ENCODE peak calls at places on chromosomes 2 and 18, in nine cellular contexts. O is kidney epithelial cell; Q is CD8-positive, alpha-beta T cell; H is GM23338; A is pancreas; M is cardiac muscle cell; Z is hepatocyte; U is body of pancreas; N is HFF-Myc. R is an unnamed sample.

GRCh38 chr2:12610314-12610713 is 106.4 kb upstream of the TRIB2 start:
- DNase-seq in O (no peak), Q (no peak), H (no peak), A (no peak), M (no peak), Z (no peak), U (no peak), N (no peak), R (no peak)

GRCh38 chr2:175002547-175003274 is 2.5 kb downstream of the CHN1 start:
- DNase-seq in O (no peak), Q (no peak), H (peak), A (no peak), M (no peak), Z (no peak), U (no peak), N (no peak), R (no peak)

GRCh38 chr2:10042301-10043161 is 819 bp upstream of the KLF11 start:
- DNase-seq in O (no peak), Q (no peak), H (peak), A (peak), M (peak), Z (peak), U (peak), N (no peak), R (peak)

GRCh38 chr2:41940715-41941114 is 107.1 kb upstream of the PKDCC start:
- DNase-seq in O (no peak), Q (no peak), H (no peak), A (no peak), M (peak), Z (no peak), U (no peak), N (no peak), R (no peak)

GRCh38 chr2:157246212-157247067 is 11.1 kb upstream of the GALNT5 start:
- DNase-seq in O (peak), Q (no peak), H (peak), A (no peak), M (peak), Z (peak), U (no peak), N (peak), R (peak)

GRCh38 chr2:61460168-61460567 is 10.7 kb downstream of the USP34 start:
- DNase-seq in O (peak), Q (no peak), H (no peak), A (no peak), M (peak), Z (no peak), U (no peak), N (peak), R (peak)

GRCh38 chr2:130823171-130823885 is 13.4 kb upstream of the ARHGEF4 start:
- DNase-seq in O (no peak), Q (no peak), H (no peak), A (no peak), M (no peak), Z (no peak), U (no peak), N (no peak), R (no peak)

GRCh38 chr2:97742381-97742847 is 29.0 kb downstream of the ZAP70 start:
- DNase-seq in O (no peak), Q (no peak), H (no peak), A (no peak), M (no peak), Z (no peak), U (no peak), N (no peak), R (no peak)

GRCh38 chr18:13264091-13264777 is 45.7 kb downstream of the LDLRAD4 start:
- DNase-seq in O (no peak), Q (no peak), H (no peak), A (no peak), M (peak), Z (peak), U (peak), N (no peak), R (no peak)

GRCh38 chr2:33763671-33764310 is 164.7 kb upstream of the FAM98A start:
- DNase-seq in O (no peak), Q (no peak), H (no peak), A (no peak), M (no peak), Z (no peak), U (no peak), N (no peak), R (no peak)

GRCh38 chr2:2229898-2230817 is 100.9 kb downstream of the MYT1L start:
- DNase-seq in O (no peak), Q (no peak), H (no peak), A (peak), M (no peak), Z (no peak), U (peak), N (no peak), R (no peak)

GRCh38 chr2:96399342-96400048 is 63.9 kb downstream of the NCAPH start:
- DNase-seq in O (no peak), Q (no peak), H (peak), A (no peak), M (no peak), Z (no peak), U (no peak), N (no peak), R (no peak)

GRCh38 chr2:108330971-108331370 is 42.3 kb downstream of the SULT1C2 start:
- DNase-seq in O (no peak), Q (no peak), H (no peak), A (no peak), M (peak), Z (no peak), U (no peak), N (no peak), R (peak)

GRCh38 chr2:43269074-43269572 is 42.7 kb upstream of the ZFP36L2 start:
- DNase-seq in O (peak), Q (no peak), H (no peak), A (peak), M (peak), Z (peak), U (peak), N (peak), R (peak)

GRCh38 chr2:98487806-98488189 is 43.1 kb downstream of the INPP4A start:
- DNase-seq in O (no peak), Q (no peak), H (peak), A (no peak), M (peak), Z (peak), U (peak), N (no peak), R (no peak)

GRCh38 chr2:42046819-42047487 is 868 bp upstream of the PKDCC start:
- DNase-seq in O (no peak), Q (no peak), H (peak), A (no peak), M (peak), Z (peak), U (no peak), N (no peak), R (peak)

GRCh38 chr18:49915352-49915751 is 102.0 kb upstream of the ACAA2 start:
- DNase-seq in O (no peak), Q (no peak), H (peak), A (no peak), M (no peak), Z (no peak), U (no peak), N (no peak), R (no peak)

GRCh38 chr18:35182151-35182550 is 58.7 kb upstream of the ZNF397 start:
- DNase-seq in O (no peak), Q (no peak), H (no peak), A (no peak), M (no peak), Z (no peak), U (no peak), N (no peak), R (no peak)

GRCh38 chr2:223044092-223044836 is 7.7 kb upstream of the KCNE4 start:
- DNase-seq in O (no peak), Q (no peak), H (no peak), A (no peak), M (no peak), Z (peak), U (no peak), N (no peak), R (peak)

GRCh38 chr2:98086491-98087446 is at the start of gene VWA3B:
- DNase-seq in O (no peak), Q (no peak), H (peak), A (peak), M (peak), Z (peak), U (peak), N (peak), R (peak)

GRCh38 chr2:67251741-67252140 is 145.4 kb upstream of the ETAA1 start:
- DNase-seq in O (no peak), Q (no peak), H (no peak), A (no peak), M (no peak), Z (no peak), U (no peak), N (no peak), R (no peak)

GRCh38 chr18:80157708-80158343 is 48.8 kb downstream of the ADNP2 start:
- DNase-seq in O (peak), Q (peak), H (peak), A (peak), M (peak), Z (peak), U (peak), N (no peak), R (peak)

GRCh38 chr2:120794716-120795115 is 59.0 kb downstream of the GLI2 start:
- DNase-seq in O (no peak), Q (no peak), H (no peak), A (no peak), M (peak), Z (no peak), U (no peak), N (no peak), R (peak)

GRCh38 chr18:57737661-57738060 is 65.5 kb downstream of the ATP8B1 start:
- DNase-seq in O (peak), Q (no peak), H (no peak), A (peak), M (peak), Z (peak), U (peak), N (peak), R (peak)

GRCh38 chr18:21262979-21263378 is 20.9 kb downstream of the GREB1L start:
- DNase-seq in O (no peak), Q (no peak), H (peak), A (no peak), M (no peak), Z (no peak), U (no peak), N (no peak), R (no peak)

GRCh38 chr18:27860701-27861107 is 316.2 kb downstream of the CDH2 start:
- DNase-seq in O (peak), Q (no peak), H (no peak), A (no peak), M (peak), Z (no peak), U (no peak), N (no peak), R (peak)

GRCh38 chr2:113876503-113877387 is 13.1 kb upstream of the ACTR3 start:
- DNase-seq in O (peak), Q (peak), H (peak), A (peak), M (peak), Z (peak), U (peak), N (no peak), R (no peak)

GRCh38 chr18:3450358-3451107 is 561 bp downstream of the TGIF1 start:
- DNase-seq in O (no peak), Q (peak), H (no peak), A (peak), M (peak), Z (peak), U (peak), N (no peak), R (peak)

DNA sequence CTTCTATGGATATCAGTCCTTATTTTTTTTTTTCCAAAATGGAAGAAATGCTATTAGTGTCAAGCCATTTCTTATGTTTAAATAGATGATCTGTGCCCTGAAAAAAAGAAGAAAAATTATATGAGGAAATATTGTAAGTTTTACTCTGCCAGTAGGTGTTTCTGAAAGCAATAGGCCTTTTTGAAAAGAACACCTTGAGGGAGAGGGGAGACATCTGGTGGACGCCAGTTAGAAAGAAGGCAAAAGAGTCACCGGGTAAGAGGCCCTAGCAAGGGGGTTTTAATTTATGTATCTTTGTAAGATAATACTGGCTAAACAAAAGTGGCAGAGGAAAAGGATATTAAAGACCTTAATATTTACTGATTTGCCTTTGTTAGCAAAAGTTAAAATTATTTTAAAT is 56.1 kb downstream of the DYNAP start:
- DNase-seq in O (peak), Q (no peak), H (peak), A (no peak), M (peak), Z (peak), U (peak), N (peak), R (peak)
- TF ChIP-seq CTCF in O (peak), Q (no peak), H (peak), A (peak), M (peak), Z (peak), U (peak), N (peak), R (peak)

DNA sequence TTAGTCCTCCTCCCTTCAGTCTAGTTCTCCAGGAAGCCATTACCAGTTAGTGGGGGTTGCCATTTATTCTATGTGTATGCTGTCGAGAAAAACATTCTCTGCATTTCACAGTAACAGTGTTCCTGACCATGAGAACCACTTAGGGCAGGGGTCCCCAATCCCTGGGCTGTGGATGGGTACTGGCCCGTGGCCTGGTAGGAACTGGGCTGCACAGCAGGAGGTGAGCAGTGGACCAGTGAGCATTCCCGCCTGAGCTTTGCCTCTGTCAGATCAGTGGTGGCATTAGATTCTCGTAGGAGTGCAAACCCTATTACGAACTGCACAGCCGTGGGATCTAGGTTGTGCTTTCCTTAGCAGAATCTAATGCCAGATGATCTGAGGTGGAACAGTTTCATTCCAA is 15.8 kb downstream of the ITGA4 start:
- DNase-seq in O (no peak), Q (no peak), H (no peak), A (peak), M (no peak), Z (no peak), U (no peak), N (no peak), R (no peak)
- H3K4me3 ChIP-seq in O (no peak), Q (no peak), H (no peak), A (no peak), M (no peak), Z (no peak), U (no peak), N (no peak), R (peak)

GRCh38 chr2:133568172-133568571 is at the start of gene NCKAP5:
- DNase-seq in O (no peak), Q (no peak), H (peak), A (no peak), M (peak), Z (peak), U (peak), N (no peak), R (peak)
- TF ChIP-seq CTCF in O (no peak), Q (no peak), H (no peak), A (no peak), M (no peak), Z (no peak), U (no peak), N (no peak), R (peak)

DNA sequence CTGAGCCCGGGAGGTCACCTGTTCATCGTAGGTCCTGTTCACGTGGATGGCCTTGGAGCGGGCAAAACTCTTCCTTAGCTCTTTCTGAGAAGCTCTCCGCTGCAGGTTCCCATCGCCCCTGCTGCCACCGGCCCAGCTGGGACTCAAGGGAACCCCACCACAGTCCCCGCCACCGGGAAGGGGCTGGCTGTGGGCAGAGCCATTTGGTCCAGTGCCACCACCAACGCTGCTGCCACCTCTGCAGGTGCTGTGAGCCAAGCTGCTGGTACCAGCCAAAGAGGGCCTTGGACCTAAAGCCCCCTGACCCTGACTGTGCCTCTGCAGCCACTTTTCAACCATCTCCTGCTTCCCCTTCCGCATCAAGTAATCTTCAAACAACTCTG is 586 bp downstream of the PDE11A start:
- DNase-seq in O (no peak), Q (no peak), H (no peak), A (peak), M (no peak), Z (no peak), U (peak), N (no peak), R (no peak)
- H3K4me3 ChIP-seq in O (no peak), Q (no peak), H (peak), A (peak), M (no peak), Z (no peak), U (no peak), N (peak), R (no peak)

R was measured in fibroblast of villous mesenchyme.